ENCODE peak calls at places on chromosome 18, in six cellular contexts. T, Y, U, W, M and N are unnamed samples.

GRCh38 chr18:51211552-51211951 is 14.1 kb upstream of the MEX3C start:
- DNase-seq in T (no peak), Y (no peak), U (no peak), W (peak; percentile 51), M (no peak), N (no peak)

GRCh38 chr18:57898506-57899124 is 95.5 kb upstream of the ATP8B1 start:
- DNase-seq in T (no peak), Y (no peak), U (no peak), W (no peak), M (no peak), N (peak; percentile 81)

GRCh38 chr18:75408554-75409506 is 18.7 kb downstream of the SMIM21 start:
- DNase-seq in T (no peak), Y (no peak), U (peak; percentile 80), W (no peak), M (no peak), N (peak; percentile 88)

GRCh38 chr18:36315736-36316135 is 18.2 kb downstream of the FHOD3 start:
- DNase-seq in T (peak; percentile 49), Y (no peak), U (no peak), W (no peak), M (no peak), N (no peak)

GRCh38 chr18:59907172-59907571 is 7.4 kb downstream of the PMAIP1 start:
- DNase-seq in T (no peak), Y (no peak), U (no peak), W (no peak), M (no peak), N (no peak)

GRCh38 chr18:68221116-68221724 is 493.7 kb downstream of the TMX3 start:
- DNase-seq in T (no peak), Y (no peak), U (no peak), W (no peak), M (no peak), N (no peak)

GRCh38 chr18:61400714-61401113 is 67.5 kb downstream of the CDH20 start:
- DNase-seq in T (no peak), Y (no peak), U (no peak), W (no peak), M (no peak), N (peak; percentile 7)

GRCh38 chr18:67117804-67118203 is 398.7 kb downstream of the DSEL start:
- DNase-seq in T (no peak), Y (no peak), U (no peak), W (no peak), M (no peak), N (no peak)

GRCh38 chr18:45167631-45168225 is 447.5 kb upstream of the SLC14A2 start:
- DNase-seq in T (no peak), Y (no peak), U (no peak), W (no peak), M (no peak), N (no peak)

GRCh38 chr18:46226461-46226860 is 122.3 kb downstream of the HAUS1 start:
- DNase-seq in T (no peak), Y (no peak), U (no peak), W (no peak), M (no peak), N (no peak)

GRCh38 chr18:78352905-78353304 is 626.7 kb upstream of the SALL3 start:
- DNase-seq in T (no peak), Y (no peak), U (no peak), W (no peak), M (no peak), N (no peak)

GRCh38 chr18:21669736-21670135 is 34.8 kb downstream of the ABHD3 start:
- DNase-seq in T (no peak), Y (no peak), U (no peak), W (no peak), M (no peak), N (no peak)

GRCh38 chr18:9950289-9951016 is 36.6 kb downstream of the VAPA start:
- DNase-seq in T (no peak), Y (no peak), U (no peak), W (no peak), M (no peak), N (no peak)

GRCh38 chr18:47172476-47172875 is 3.7 kb downstream of the IER3IP1 start:
- DNase-seq in T (no peak), Y (no peak), U (no peak), W (no peak), M (no peak), N (no peak)

GRCh38 chr18:47050468-47050867 is 15.0 kb upstream of the ELOA2 start:
- DNase-seq in T (peak; percentile 30), Y (no peak), U (peak; percentile 20), W (no peak), M (no peak), N (peak; percentile 8)

GRCh38 chr18:3595282-3596273 is 145.6 kb downstream of the TGIF1 start:
- DNase-seq in T (peak; percentile 60), Y (no peak), U (peak; percentile 91), W (no peak), M (peak; percentile 63), N (peak; percentile 90)

GRCh38 chr18:63994783-63995399 is 25.0 kb downstream of the SERPINB8 start:
- DNase-seq in T (no peak), Y (no peak), U (no peak), W (peak; percentile 44), M (peak; percentile 55), N (peak; percentile 34)

GRCh38 chr18:361100-361732 is 93.4 kb upstream of the THOC1 start:
- DNase-seq in T (no peak), Y (no peak), U (no peak), W (no peak), M (no peak), N (no peak)

DNA sequence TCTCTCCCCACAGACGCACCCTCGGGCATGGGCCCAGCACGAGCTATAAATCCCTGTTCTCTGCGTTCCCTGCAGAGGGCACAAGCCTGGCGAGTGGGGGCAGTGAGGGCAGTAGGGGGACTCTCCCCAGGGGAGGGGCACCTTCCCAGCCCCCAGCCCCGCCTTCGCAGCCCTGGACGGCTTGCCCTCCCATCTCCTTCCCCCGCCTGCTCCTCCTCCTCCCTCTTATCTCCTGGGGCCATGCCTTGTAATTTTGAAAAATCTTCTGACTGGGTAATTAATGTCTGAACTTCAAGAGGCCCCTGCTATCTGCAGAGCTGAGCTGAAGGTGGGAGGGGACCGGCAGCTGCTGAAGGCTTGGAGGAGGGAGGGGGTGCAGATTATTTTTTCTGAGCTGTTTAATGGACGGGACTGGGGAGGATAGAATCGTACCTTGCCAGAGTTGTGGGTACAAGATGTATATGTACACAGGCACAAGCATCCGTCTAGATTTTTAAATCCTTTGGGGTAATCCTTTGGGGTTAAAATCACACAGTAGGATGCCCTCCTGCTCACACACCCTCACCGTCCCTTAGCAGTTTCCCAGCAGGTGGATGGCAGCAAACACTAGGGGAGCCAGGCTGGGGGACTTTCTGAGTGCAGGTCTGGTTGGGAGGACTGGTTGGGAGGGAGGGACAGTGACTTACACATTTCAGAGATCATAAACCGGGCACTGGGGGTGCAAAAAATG is 121.9 kb downstream of the SMAD7 start:
- DNase-seq in T (peak; percentile 17), Y (peak; percentile 49), U (no peak), W (peak; percentile 28), M (no peak), N (no peak)
- TF ChIP-seq CTCF in T (no peak), Y (no peak), U (no peak), W (no peak), M (no peak), N (no peak)

GRCh38 chr18:31679133-31679731 is 5.1 kb downstream of the B4GALT6 start:
- DNase-seq in T (no peak), Y (no peak), U (peak; percentile 86), W (no peak), M (no peak), N (no peak)
- H3K27ac ChIP-seq in T (peak overlapping the region; percentile 76), Y (no peak overlapping the region), U (peak overlapping the region; percentile 63), W (no peak overlapping the region), M (no peak overlapping the region), N (no peak overlapping the region)

GRCh38 chr18:14925281-14925709 is 177.3 kb downstream of the ANKRD30B start:
- DNase-seq in T (no peak), Y (no peak), U (no peak), W (no peak), M (no peak), N (no peak)

GRCh38 chr18:14930576-14930975 is 182.6 kb downstream of the ANKRD30B start:
- DNase-seq in T (no peak), Y (no peak), U (no peak), W (no peak), M (no peak), N (no peak)

GRCh38 chr18:14928396-14928795 is 180.4 kb downstream of the ANKRD30B start:
- DNase-seq in T (no peak), Y (no peak), U (no peak), W (no peak), M (no peak), N (no peak)

GRCh38 chr18:14930076-14930475 is 182.1 kb downstream of the ANKRD30B start:
- DNase-seq in T (no peak), Y (no peak), U (no peak), W (no peak), M (no peak), N (no peak)

DNA sequence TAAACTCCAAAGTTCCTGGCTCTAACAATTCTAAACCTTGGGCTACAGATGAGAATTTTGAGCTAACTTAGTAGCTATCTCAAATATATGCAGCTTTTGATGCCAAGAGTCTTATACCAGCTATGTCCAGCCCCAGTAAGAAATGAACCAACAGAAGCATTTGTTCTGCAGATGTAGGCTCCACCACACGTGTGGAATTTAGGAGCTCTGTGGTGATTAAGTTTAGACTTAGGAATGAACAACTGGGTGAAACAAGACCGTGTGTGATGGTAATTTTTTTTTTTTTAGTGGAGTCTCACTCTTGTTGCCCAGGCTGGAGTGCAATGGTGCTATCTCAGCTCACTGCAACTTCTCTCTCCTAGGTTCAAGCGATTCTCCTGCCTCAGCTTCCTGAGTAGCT is 179.7 kb downstream of the ANKRD30B start:
- DNase-seq in T (no peak), Y (no peak), U (no peak), W (no peak), M (no peak), N (no peak)
- TF ChIP-seq CTCF in T (no peak), Y (no peak), U (no peak), W (no peak), M (no peak), N (no peak)

GRCh38 chr18:32257073-32257780 is 67.4 kb downstream of the MEP1B start:
- DNase-seq in T (no peak), Y (no peak), U (no peak), W (no peak), M (no peak), N (no peak)

GRCh38 chr18:32259553-32259952 is 69.7 kb downstream of the MEP1B start:
- DNase-seq in T (no peak), Y (no peak), U (no peak), W (no peak), M (no peak), N (no peak)

GRCh38 chr18:32261003-32261402 is 71.2 kb downstream of the MEP1B start:
- DNase-seq in T (no peak), Y (no peak), U (no peak), W (no peak), M (no peak), N (no peak)

GRCh38 chr18:32258148-32258547 is 68.3 kb downstream of the MEP1B start:
- DNase-seq in T (no peak), Y (no peak), U (no peak), W (no peak), M (no peak), N (no peak)

DNA sequence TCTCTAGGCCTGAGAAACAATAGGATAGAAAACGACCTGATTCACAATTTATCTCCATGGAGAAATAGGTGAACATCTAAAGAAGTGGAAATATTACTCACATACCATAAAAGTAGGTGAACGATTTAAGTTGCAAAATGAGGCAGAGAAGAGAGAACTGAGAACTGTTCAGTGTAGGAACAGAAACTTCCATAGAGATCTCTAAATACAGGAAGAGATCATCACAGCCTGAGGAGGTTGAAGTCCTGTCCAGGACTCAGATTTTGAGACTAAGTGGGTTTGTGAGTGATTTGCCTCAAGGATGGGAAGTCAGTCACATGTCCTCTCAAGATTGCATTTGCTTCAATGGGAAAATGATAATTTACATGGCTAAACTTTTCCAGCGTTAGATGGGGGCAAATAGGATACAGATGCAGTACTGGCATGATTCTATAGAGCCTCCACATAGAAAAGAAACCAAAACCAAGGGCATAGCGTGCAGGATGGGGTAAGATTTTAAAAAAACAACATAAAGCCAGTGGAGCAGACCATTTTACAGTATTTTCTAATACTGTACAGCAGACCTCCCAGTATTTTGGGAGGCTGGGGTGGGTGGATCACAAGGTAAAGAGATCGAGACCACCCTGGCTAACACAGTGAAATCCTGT is 68.8 kb downstream of the MEP1B start:
- DNase-seq in T (no peak), Y (no peak), U (no peak), W (no peak), M (no peak), N (no peak)
- H3K27ac ChIP-seq in T (no peak overlapping the region), Y (no peak overlapping the region), U (no peak overlapping the region), W (no peak overlapping the region), M (no peak overlapping the region), N (no peak overlapping the region)